ENCODE peak calls at places on chromosomes 7 and 10, in four cellular contexts. T is GM12878, J is K562, Q is HepG2. N is an unnamed sample.

GRCh38 chr10:688287-688620 is 1.2 kb downstream of the DIP2C start:
- DNase-seq in Q (no peak), T (no peak), J (no peak), N (no peak)

GRCh38 chr10:34791947-34792346 is 23.1 kb downstream of the PARD3 start:
- DNase-seq in J (peak), Q (no peak), T (no peak), N (no peak)

GRCh38 chr7:99219185-99219767 is 11.4 kb upstream of the KPNA7 start:
- DNase-seq in J (no peak), Q (peak), T (no peak), N (no peak)

GRCh38 chr10:58818889-58819288 is 306.2 kb downstream of the BICC1 start:
- DNase-seq in J (no peak), T (no peak), Q (peak), N (no peak)

GRCh38 chr10:74150151-74151056 is at the start of gene AP3M1:
- DNase-seq in J (peak), T (peak), Q (no peak), N (peak)

GRCh38 chr7:129443612-129444011 is 9.4 kb downstream of the STRIP2 start:
- DNase-seq in J (peak), T (no peak), Q (no peak), N (no peak)

GRCh38 chr10:34698979-34699378 is 116.1 kb downstream of the PARD3 start:
- DNase-seq in J (no peak), T (no peak), Q (no peak), N (no peak)

GRCh38 chr10:6924166-6924565 is 344.1 kb upstream of the PRKCQ start:
- DNase-seq in J (no peak), T (no peak), Q (no peak), N (no peak)

GRCh38 chr7:41996381-41997035 is 240.5 kb downstream of the GLI3 start:
- DNase-seq in J (no peak), T (no peak), Q (no peak), N (no peak)

GRCh38 chr7:155357573-155358041 is 59.9 kb downstream of the INSIG1 start:
- DNase-seq in Q (no peak), T (no peak), J (no peak), N (no peak)

GRCh38 chr7:104980969-104981670 is 32.9 kb upstream of the KMT2E start:
- DNase-seq in T (no peak), Q (peak), J (peak), N (peak)

GRCh38 chr10:34187201-34187600 is 627.9 kb downstream of the PARD3 start:
- DNase-seq in J (no peak), Q (no peak), T (no peak), N (no peak)

GRCh38 chr10:124545756-124546369 is 84.2 kb downstream of the LHPP start:
- DNase-seq in T (no peak), Q (no peak), J (no peak), N (no peak)

GRCh38 chr10:11907914-11908313 is 84.8 kb downstream of the PROSER2 start:
- DNase-seq in T (no peak), Q (no peak), J (no peak), N (no peak)

GRCh38 chr10:43226851-43227845 is 39.7 kb downstream of the RASGEF1A start:
- DNase-seq in T (no peak), J (no peak), Q (no peak), N (no peak)

GRCh38 chr7:6367701-6368211 is 80.0 kb downstream of the DAGLB start:
- DNase-seq in Q (no peak), J (peak), T (no peak), N (no peak)

GRCh38 chr7:35702541-35702940 is 7.6 kb upstream of the HERPUD2 start:
- DNase-seq in Q (no peak), J (no peak), T (no peak), N (no peak)

GRCh38 chr10:80357000-80357803 is 621 bp downstream of the DYDC2 start:
- DNase-seq in Q (no peak), T (no peak), J (no peak), N (no peak)

GRCh38 chr7:124716894-124717293 is 48.7 kb downstream of the GPR37 start:
- DNase-seq in T (no peak), Q (no peak), J (no peak), N (no peak)

GRCh38 chr7:3605222-3605621 is 304.2 kb downstream of the SDK1 start:
- DNase-seq in J (no peak), T (no peak), Q (no peak), N (no peak)

GRCh38 chr10:50322075-50322474 is 70.8 kb upstream of the ASAH2 start:
- DNase-seq in J (peak), T (no peak), Q (no peak), N (no peak)

GRCh38 chr7:29309041-29309860 is 114.7 kb downstream of the CHN2 start:
- DNase-seq in Q (peak), J (no peak), T (no peak), N (no peak)

GRCh38 chr10:32938554-32939061 is 19.4 kb downstream of the ITGB1 start:
- DNase-seq in Q (peak), T (no peak), J (peak), N (no peak)

GRCh38 chr10:92822060-92822634 is 26.2 kb upstream of the EXOC6 start:
- DNase-seq in J (peak), T (no peak), Q (peak), N (no peak)

GRCh38 chr10:10960534-10960933 is 57.1 kb upstream of the CELF2 start:
- DNase-seq in T (no peak), Q (no peak), J (no peak), N (no peak)

GRCh38 chr7:46759711-46760480 is 822.0 kb downstream of the TNS3 start:
- DNase-seq in J (no peak), Q (no peak), T (no peak), N (no peak)

GRCh38 chr7:10121641-10122040 is 852.0 kb upstream of the PHF14 start:
- DNase-seq in T (no peak), Q (no peak), J (no peak), N (no peak)

GRCh38 chr7:35799846-35800717 is 775 bp upstream of the SEPTIN7 start:
- DNase-seq in Q (peak), J (peak), T (peak), N (peak)

GRCh38 chr10:11468126-11468742 is 143.2 kb downstream of the USP6NL start:
- DNase-seq in Q (no peak), J (no peak), T (no peak), N (no peak)

GRCh38 chr7:100752994-100753393 is 19.6 kb downstream of the ZAN start:
- DNase-seq in T (no peak), Q (no peak), J (no peak), N (no peak)

GRCh38 chr7:151179287-151179860 is 7.7 kb downstream of the ASB10 start:
- DNase-seq in T (no peak), Q (no peak), J (no peak), N (no peak)

DNA sequence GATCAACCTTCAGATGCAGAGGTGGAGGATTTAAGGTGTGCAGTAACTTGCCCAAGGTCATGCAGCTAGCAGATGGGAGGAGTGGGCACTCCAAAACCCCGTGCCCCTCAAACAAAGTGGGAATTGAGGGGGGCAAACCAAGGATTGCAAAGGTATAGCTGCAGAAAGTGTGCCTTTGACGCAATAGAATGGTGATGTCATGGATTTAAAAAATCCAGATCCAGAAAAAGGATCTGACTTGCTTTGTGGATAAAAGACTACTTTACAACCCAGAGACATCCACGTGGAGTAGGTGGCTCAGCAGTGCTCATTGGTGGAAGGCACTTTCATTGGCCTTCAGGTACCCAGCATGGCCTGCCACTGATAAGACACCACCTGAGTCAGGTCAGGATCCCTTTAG is 15.7 kb upstream of the ADRB1 start:
- DNase-seq in Q (no peak), J (no peak), T (no peak), N (no peak)
- TF ChIP-seq TARDBP in Q (no peak), J (no peak), T (no peak), N (no peak)

GRCh38 chr7:92697012-92697411 is 106.8 kb upstream of the FAM133B start:
- DNase-seq in T (no peak), Q (no peak), J (no peak), N (no peak)
- TF ChIP-seq BHLHE40 in T (no peak), Q (no peak), J (no peak), N (no peak)

GRCh38 chr10:44907576-44907975 is 3.6 kb upstream of the TMEM72 start:
- DNase-seq in Q (no peak), J (no peak), T (no peak), N (no peak)
- TF ChIP-seq FOXM1 in Q (no peak), J (no peak), T (no peak), N (no peak)

GRCh38 chr10:87603196-87603595 is 56.5 kb upstream of the PAPSS2 start:
- DNase-seq in T (no peak), J (peak), Q (no peak), N (no peak)
- TF ChIP-seq TARDBP in T (no peak), J (no peak), Q (no peak), N (no peak)

GRCh38 chr7:7861211-7861633 is 107.4 kb upstream of the GLCCI1 start:
- DNase-seq in Q (peak), T (no peak), J (no peak), N (no peak)
- TF ChIP-seq BHLHE40 in Q (no peak), T (no peak), J (no peak), N (no peak)

DNA sequence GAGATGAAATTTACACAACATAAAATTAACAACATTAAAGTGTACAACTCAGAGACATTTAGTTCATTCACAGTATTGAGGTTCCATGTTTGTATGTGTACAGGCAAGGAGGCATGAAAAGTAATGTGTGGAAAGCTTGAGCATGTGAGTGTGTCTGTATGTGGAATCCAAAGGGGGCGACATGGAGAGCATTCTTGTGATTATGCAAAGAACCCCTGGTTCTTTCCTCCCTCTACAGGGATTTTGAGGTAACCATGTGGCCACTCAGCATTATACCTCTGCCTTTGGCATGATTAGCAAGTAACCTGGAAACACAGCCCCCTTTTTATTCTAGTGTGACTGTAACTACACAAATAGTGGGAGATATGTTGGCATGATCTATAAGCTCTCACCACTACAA is 21.0 kb downstream of the OR2F1 start:
- DNase-seq in T (no peak), Q (peak), J (peak), N (no peak)
- TF ChIP-seq FOXM1 in T (no peak), Q (no peak), J (no peak), N (no peak)

DNA sequence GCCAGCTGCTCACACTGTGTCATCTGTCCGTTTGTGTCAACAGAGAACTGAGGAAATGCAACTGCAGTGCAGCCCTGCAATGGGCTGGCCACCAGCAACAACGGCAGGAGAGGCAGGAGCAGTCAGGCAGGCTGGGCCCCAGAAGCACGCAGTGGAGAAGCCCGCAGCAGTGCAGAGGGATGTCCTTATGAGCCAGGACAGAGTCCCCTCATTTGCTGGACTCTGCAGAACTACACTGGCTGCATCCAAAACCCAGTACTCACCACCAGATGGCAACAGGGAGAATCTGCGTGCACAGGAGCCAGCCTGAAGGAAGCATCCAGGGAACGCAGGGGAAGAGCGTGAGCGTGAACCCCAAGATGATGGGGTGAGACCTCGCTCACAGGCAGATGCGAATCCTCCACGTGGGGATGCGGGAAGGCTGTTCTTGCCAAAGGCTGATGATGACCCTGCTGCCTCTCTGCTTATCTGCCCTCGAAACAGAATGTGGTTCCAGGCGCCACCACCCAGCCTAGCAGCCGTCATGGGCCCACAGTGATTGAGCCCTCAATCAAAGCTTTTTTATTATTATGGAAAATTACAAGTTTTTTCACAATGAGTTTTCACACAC is 232.1 kb downstream of the PTPRN2 start:
- DNase-seq in J (peak), T (no peak), Q (peak), N (no peak)
- TF ChIP-seq TARDBP in J (no peak), T (no peak), Q (no peak), N (no peak)